ENCODE peak calls at places on chromosomes 3 and 15, in eight cellular contexts. L is upper lobe of left lung, R is IMR-90, K is HCT116, Q is body of pancreas, C is heart left ventricle, X is prostate gland, Y is A549. S is an unnamed sample.
A peak's percentile ranks its signal among the peaks of the same experiment; 100 is the strongest.

GRCh38 chr15:64515196-64515595 is 54.8 kb downstream of the ZNF609 start:
- DNase-seq in Y (no peak), L (no peak), Q (peak; percentile 35), K (no peak), R (no peak), X (peak; percentile 59), C (no peak), S (peak; percentile 58)

GRCh38 chr15:100809151-100809550 is 70.5 kb upstream of the ALDH1A3 start:
- DNase-seq in Q (no peak), C (no peak), K (no peak), R (no peak), L (no peak), Y (no peak), X (no peak), S (no peak)

GRCh38 chr3:71658131-71658530 is 67.1 kb downstream of the EIF4E3 start:
- DNase-seq in C (peak; percentile 77), Q (peak; percentile 99), K (peak; percentile 7), L (no peak), R (peak; percentile 26), Y (peak; percentile 28), X (peak; percentile 98), S (peak; percentile 93)

GRCh38 chr3:134194247-134194646 is 56.4 kb downstream of the RYK start:
- DNase-seq in Q (no peak), C (no peak), Y (no peak), X (no peak), L (no peak), R (no peak), K (no peak), S (no peak)

GRCh38 chr15:74391604-74392401 is 24.4 kb upstream of the CYP11A1 start:
- DNase-seq in Q (no peak), K (no peak), R (no peak), Y (no peak), L (no peak), X (no peak), C (no peak), S (no peak)

GRCh38 chr3:159787191-159787590 is 201.4 kb upstream of the IL12A start:
- DNase-seq in X (no peak), C (no peak), L (no peak), Y (peak; percentile 90), Q (no peak), R (peak; percentile 94), K (peak; percentile 82), S (no peak)

GRCh38 chr15:85788796-85789495 is 5.8 kb downstream of the KLHL25 start:
- DNase-seq in Y (no peak), L (no peak), K (no peak), R (no peak), Q (peak; percentile 67), X (peak; percentile 69), C (no peak), S (peak; percentile 79)

GRCh38 chr15:63072023-63072650 is 29.6 kb downstream of the TPM1 start:
- DNase-seq in R (no peak), C (no peak), K (no peak), Q (no peak), Y (no peak), L (no peak), X (no peak), S (no peak)

GRCh38 chr15:99409097-99409473 is 156.7 kb upstream of the MEF2A start:
- DNase-seq in R (peak; percentile 60), C (peak; percentile 71), Q (peak; percentile 50), L (no peak), X (peak; percentile 69), K (peak; percentile 38), Y (peak; percentile 75), S (peak; percentile 27)

GRCh38 chr3:114469070-114469469 is 175.2 kb downstream of the TIGIT start:
- DNase-seq in R (no peak), Q (no peak), L (no peak), X (no peak), C (no peak), K (no peak), Y (no peak), S (no peak)

GRCh38 chr3:129162729-129163579 is 2.1 kb upstream of the ISY1 start:
- DNase-seq in R (no peak), X (no peak), Y (peak; percentile 17), C (no peak), L (no peak), K (no peak), Q (no peak), S (no peak)

GRCh38 chr3:55244247-55244646 is 242.9 kb downstream of the WNT5A start:
- DNase-seq in K (no peak), R (no peak), Y (no peak), X (no peak), L (no peak), Q (peak; percentile 76), C (no peak), S (no peak)

GRCh38 chr3:45178131-45179023 is 32.2 kb upstream of the CDCP1 start:
- DNase-seq in R (peak; percentile 69), C (no peak), L (peak; percentile 44), Y (no peak), K (no peak), X (peak; percentile 56), Q (peak; percentile 59), S (peak; percentile 97)

GRCh38 chr3:166123576-166123975 is 286.4 kb upstream of the BCHE start:
- DNase-seq in C (no peak), R (peak; percentile 12), L (no peak), Q (no peak), X (no peak), Y (no peak), K (no peak), S (no peak)

GRCh38 chr15:66356359-66357236 is at the start of gene TIPIN:
- DNase-seq in C (peak; percentile 96), L (peak; percentile 98), K (peak; percentile 91), Y (peak; percentile 98), R (peak; percentile 95), X (peak; percentile 90), Q (peak; percentile 97), S (peak; percentile 96)
- TF ChIP-seq POLR2A in C (peak; percentile 45), L (no peak), K (peak; percentile 91), Y (peak; percentile 89), R (peak; percentile 46), X (peak; percentile 24), Q (no peak), S (no peak)

GRCh38 chr3:47895241-47895640 is 92.3 kb downstream of the DHX30 start:
- DNase-seq in X (no peak), R (no peak), Y (no peak), L (no peak), Q (no peak), K (no peak), C (no peak), S (no peak)
- H3K27ac ChIP-seq in X (no peak overlapping the region), R (no peak overlapping the region), Y (no peak overlapping the region), L (no peak overlapping the region), Q (no peak overlapping the region), K (no peak overlapping the region), C (no peak overlapping the region), S (no peak overlapping the region)

DNA sequence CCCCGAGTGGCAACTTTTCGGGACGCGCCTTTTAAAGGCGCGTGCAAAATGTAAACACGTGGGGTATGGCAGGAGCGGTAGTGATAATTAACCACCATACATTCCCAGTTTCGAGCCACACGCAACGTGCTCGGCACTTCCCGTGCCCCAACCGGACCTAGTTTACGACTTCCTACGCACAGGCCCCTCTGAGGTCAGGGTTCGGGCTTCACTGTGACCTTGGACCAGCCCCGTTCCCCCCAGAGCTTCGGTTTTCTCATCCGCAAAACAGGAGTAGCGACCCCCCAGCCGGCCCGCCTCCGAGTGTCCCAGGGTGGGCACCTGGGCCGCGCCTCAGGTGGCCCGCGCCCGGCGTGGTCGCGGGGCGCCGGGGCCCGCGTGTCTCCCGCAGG is 451 bp downstream of the CHCHD4 start:
- DNase-seq in Q (peak; percentile 56), K (no peak), R (no peak), Y (peak; percentile 63), C (peak; percentile 77), L (no peak), X (no peak), S (peak; percentile 56)
- TF ChIP-seq POLR2A in Q (no peak), K (peak; percentile 27), R (no peak), Y (peak; percentile 31), C (no peak), L (no peak), X (no peak), S (no peak)

GRCh38 chr3:184039414-184039813 is 7.9 kb downstream of the HTR3D start:
- DNase-seq in Y (no peak), K (no peak), L (no peak), Q (no peak), R (no peak), C (no peak), X (no peak), S (no peak)
- H3K27ac ChIP-seq in Y (no peak overlapping the region), K (no peak overlapping the region), L (peak overlapping the region; percentile 26), Q (no peak overlapping the region), R (no peak overlapping the region), C (no peak overlapping the region), X (no peak overlapping the region), S (no peak overlapping the region)

GRCh38 chr3:126472277-126473006 is 3.2 kb downstream of the ZXDC start:
- DNase-seq in K (peak; percentile 12), Q (peak; percentile 73), L (no peak), Y (peak; percentile 73), X (peak; percentile 80), C (no peak), R (peak; percentile 68), S (peak; percentile 51)
- TF ChIP-seq POLR2A in K (no peak), Q (no peak), L (no peak), Y (no peak), X (peak; percentile 53), C (no peak), R (no peak), S (no peak)

GRCh38 chr3:172115787-172116186 is 76.4 kb downstream of the FNDC3B start:
- DNase-seq in Q (no peak), C (no peak), L (no peak), R (no peak), K (no peak), Y (no peak), X (no peak), S (no peak)

GRCh38 chr3:172113710-172114109 is 74.3 kb downstream of the FNDC3B start:
- DNase-seq in C (no peak), L (no peak), Y (no peak), R (no peak), Q (no peak), X (no peak), K (no peak), S (no peak)

GRCh38 chr3:172111163-172111562 is 71.8 kb downstream of the FNDC3B start:
- DNase-seq in Y (no peak), K (no peak), C (no peak), R (no peak), L (no peak), Q (no peak), X (no peak), S (no peak)

GRCh38 chr3:172112348-172113123 is 73.2 kb downstream of the FNDC3B start:
- DNase-seq in R (peak; percentile 32), X (no peak), C (no peak), K (no peak), Q (no peak), Y (no peak), L (no peak), S (peak; percentile 77)

DNA sequence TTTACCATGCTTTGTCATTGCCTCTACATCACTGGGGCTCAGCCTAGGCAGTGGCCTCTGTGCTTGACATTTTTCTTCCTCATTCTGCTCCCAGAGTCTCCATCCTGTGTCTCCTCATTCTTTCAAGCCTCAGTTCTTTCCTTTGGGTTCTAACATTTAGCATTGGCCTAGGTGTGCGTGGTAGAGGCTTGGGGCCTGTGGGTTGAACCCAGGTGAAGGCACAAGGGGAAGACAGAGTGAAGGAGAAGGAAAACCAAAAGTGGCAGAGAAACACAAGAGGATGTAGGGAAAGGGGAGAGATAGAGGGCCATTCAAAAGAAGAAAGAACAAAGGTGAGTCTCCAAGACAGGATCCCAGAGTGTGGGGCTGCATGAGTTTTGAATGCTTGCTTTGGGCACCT is 75.7 kb downstream of the FNDC3B start:
- DNase-seq in C (no peak), R (no peak), Y (no peak), L (no peak), X (no peak), K (no peak), Q (no peak), S (no peak)
- H3K27ac ChIP-seq in C (no peak overlapping the region), R (no peak overlapping the region), Y (no peak overlapping the region), L (no peak overlapping the region), X (no peak overlapping the region), K (no peak overlapping the region), Q (no peak overlapping the region), S (no peak overlapping the region)